ENCODE peak calls at places on chromosomes 13 and 19, in ten cellular contexts. F is heart right ventricle; N is GM12892; A is stomach; Q is activated effector memory CD4-positive, alpha-beta T cell treated with Interleukin-2 at 50 U/mL for 16 hours; P is DMS 273 treated with DMSO at 0.1 percent for 48 hours; I is OCI-LY7; E is kidney glomerular epithelial cell; K is stimulated activated CD4-positive, alpha-beta T cell treated with anti-CD3 and anti-CD28 coated beads, Interleukin-4, amount 100 ng/mL, for 4 hours; H is AG10803. R is an unnamed sample.

GRCh38 chr19:12723383-12723642 is 419 bp downstream of the TNPO2 start:
- DNase-seq in F (no peak), N (no peak), A (no peak), Q (no peak), P (no peak), I (peak; percentile 38), E (no peak), K (no peak), H (no peak), R (peak; percentile 27)

GRCh38 chr13:109818136-109818535 is 31.8 kb upstream of the IRS2 start:
- DNase-seq in F (no peak), N (no peak), A (no peak), Q (no peak), P (no peak), I (no peak), E (no peak), K (no peak), H (peak; percentile 47), R (no peak)

GRCh38 chr13:102680842-102681725 is 13.8 kb downstream of the METTL21C start:
- DNase-seq in F (no peak), N (no peak), A (no peak), Q (no peak), P (no peak), I (peak; percentile 3), E (no peak), K (no peak), H (peak; percentile 85), R (no peak)

GRCh38 chr13:27043013-27043412 is 128.6 kb downstream of the USP12 start:
- DNase-seq in F (peak; percentile 26), N (no peak), A (peak; percentile 54), Q (no peak), P (no peak), I (no peak), E (peak; percentile 87), K (no peak), H (peak; percentile 97), R (peak; percentile 82)

GRCh38 chr19:41784337-41785239 is 11.8 kb upstream of the CEACAM3 start:
- DNase-seq in F (no peak), N (no peak), A (no peak), Q (no peak), P (no peak), I (no peak), E (no peak), K (no peak), H (no peak), R (no peak)

GRCh38 chr19:42280761-42281174 is 11.7 kb downstream of the CIC start:
- DNase-seq in F (peak; percentile 79), N (no peak), A (no peak), Q (no peak), P (no peak), I (no peak), E (no peak), K (no peak), H (peak; percentile 21), R (peak; percentile 33)

GRCh38 chr19:3369337-3370213 is 3.2 kb downstream of the NFIC start:
- DNase-seq in F (no peak), N (peak; percentile 66), A (peak; percentile 72), Q (no peak), P (no peak), I (no peak), E (no peak), K (no peak), H (peak; percentile 73), R (peak; percentile 61)

GRCh38 chr19:883661-884211 is 9.3 kb downstream of the MED16 start:
- DNase-seq in F (no peak), N (no peak), A (no peak), Q (no peak), P (no peak), I (no peak), E (no peak), K (no peak), H (no peak), R (peak; percentile 79)

GRCh38 chr19:4556574-4557185 is 2.8 kb downstream of the SEMA6B start:
- DNase-seq in F (no peak), N (no peak), A (no peak), Q (no peak), P (no peak), I (peak; percentile 51), E (no peak), K (peak; percentile 16), H (no peak), R (peak; percentile 86)

GRCh38 chr13:80070024-80070703 is 270.8 kb downstream of the SPRY2 start:
- DNase-seq in F (no peak), N (no peak), A (no peak), Q (no peak), P (no peak), I (no peak), E (no peak), K (no peak), H (no peak), R (no peak)

GRCh38 chr19:30757836-30758617 is 385.8 kb downstream of the ZNF536 start:
- DNase-seq in F (no peak), N (no peak), A (no peak), Q (no peak), P (no peak), I (no peak), E (no peak), K (no peak), H (no peak), R (no peak)

GRCh38 chr13:53921473-53921872 is 892.9 kb downstream of the OLFM4 start:
- DNase-seq in F (no peak), N (no peak), A (no peak), Q (no peak), P (no peak), I (no peak), E (no peak), K (no peak), H (no peak), R (no peak)

GRCh38 chr19:15457701-15458484 is 6.5 kb downstream of the RASAL3 start:
- DNase-seq in F (no peak), N (no peak), A (no peak), Q (no peak), P (no peak), I (no peak), E (no peak), K (no peak), H (no peak), R (no peak)

GRCh38 chr13:35600137-35600536 is 123.6 kb upstream of the MAB21L1 start:
- DNase-seq in F (no peak), N (no peak), A (no peak), Q (no peak), P (no peak), I (no peak), E (no peak), K (no peak), H (peak; percentile 76), R (no peak)

GRCh38 chr19:19860756-19861390 is 4.8 kb upstream of the ZNF253 start:
- DNase-seq in F (peak; percentile 15), N (no peak), A (no peak), Q (no peak), P (no peak), I (no peak), E (no peak), K (peak; percentile 18), H (no peak), R (no peak)

GRCh38 chr19:14375055-14375581 is 6.1 kb upstream of the ADGRE5 start:
- DNase-seq in F (peak; percentile 52), N (no peak), A (peak; percentile 52), Q (peak; percentile 66), P (no peak), I (peak; percentile 65), E (no peak), K (no peak), H (no peak), R (no peak)

GRCh38 chr13:40611635-40612422 is 54.6 kb downstream of the FOXO1 start:
- DNase-seq in F (no peak), N (no peak), A (no peak), Q (no peak), P (no peak), I (no peak), E (no peak), K (no peak), H (no peak), R (no peak)

GRCh38 chr13:111856571-111856970 is 210.4 kb upstream of the SOX1 start:
- DNase-seq in F (no peak), N (no peak), A (no peak), Q (no peak), P (no peak), I (no peak), E (no peak), K (no peak), H (no peak), R (no peak)

GRCh38 chr13:42275098-42275471 is 3.1 kb downstream of the AKAP11 start:
- DNase-seq in F (no peak), N (no peak), A (no peak), Q (no peak), P (no peak), I (peak; percentile 80), E (no peak), K (no peak), H (no peak), R (no peak)

GRCh38 chr19:50659318-50660082 is 10.3 kb downstream of the C19orf81 start:
- DNase-seq in F (no peak), N (no peak), A (no peak), Q (no peak), P (no peak), I (no peak), E (no peak), K (no peak), H (no peak), R (no peak)

GRCh38 chr13:79837741-79838450 is 356.9 kb downstream of the NDFIP2 start:
- DNase-seq in F (no peak), N (no peak), A (no peak), Q (no peak), P (no peak), I (no peak), E (peak; percentile 58), K (no peak), H (peak; percentile 58), R (no peak)

GRCh38 chr19:2850256-2850925 is 9.1 kb downstream of the ZNF555 start:
- DNase-seq in F (no peak), N (no peak), A (no peak), Q (no peak), P (no peak), I (no peak), E (no peak), K (no peak), H (no peak), R (no peak)

GRCh38 chr19:48455171-48455907 is at the start of gene KCNJ14:
- DNase-seq in F (no peak), N (no peak), A (no peak), Q (no peak), P (no peak), I (no peak), E (no peak), K (no peak), H (no peak), R (no peak)

GRCh38 chr19:1177322-1178114 is 3.5 kb upstream of the SBNO2 start:
- DNase-seq in F (no peak), N (no peak), A (no peak), Q (no peak), P (no peak), I (no peak), E (peak; percentile 97), K (no peak), H (peak; percentile 98), R (peak; percentile 99)

GRCh38 chr13:102277286-102277685 is 124.6 kb downstream of the FGF14 start:
- DNase-seq in F (peak; percentile 29), N (no peak), A (no peak), Q (no peak), P (no peak), I (no peak), E (peak; percentile 13), K (no peak), H (no peak), R (no peak)

GRCh38 chr19:1700733-1701663 is 48.6 kb upstream of the TCF3 start:
- DNase-seq in F (no peak), N (no peak), A (no peak), Q (no peak), P (no peak), I (no peak), E (no peak), K (no peak), H (no peak), R (no peak)

GRCh38 chr13:88622362-88622973 is 951.3 kb downstream of the SLITRK5 start:
- DNase-seq in F (no peak), N (no peak), A (no peak), Q (no peak), P (no peak), I (no peak), E (no peak), K (no peak), H (no peak), R (peak; percentile 4)

GRCh38 chr19:6164906-6165531 is 29.6 kb downstream of the ACSBG2 start:
- DNase-seq in F (no peak), N (no peak), A (no peak), Q (no peak), P (no peak), I (no peak), E (peak; percentile 4), K (no peak), H (no peak), R (peak; percentile 4)

R was measured in MCF 10A.